ENCODE peak calls at places on chromosomes 5 and 9, in four cellular contexts. B is AG09309; U is CD8-positive, alpha-beta T cell; F is spleen. A is an unnamed sample.

GRCh38 chr5:636951-637350 is 24.8 kb downstream of the CEP72 start:
- DNase-seq in B (no peak), U (no peak), F (peak), A (no peak)

GRCh38 chr5:3186711-3187450 is 408.8 kb upstream of the IRX1 start:
- DNase-seq in B (no peak), U (no peak), F (no peak), A (no peak)

GRCh38 chr5:157266286-157267007 is 524 bp downstream of the CYFIP2 start:
- DNase-seq in B (no peak), U (peak), F (peak), A (no peak)

GRCh38 chr9:70257991-70258691 is 637 bp upstream of the SMC5 start:
- DNase-seq in B (no peak), U (peak), F (peak), A (no peak)

GRCh38 chr9:114339130-114339908 is 9.7 kb downstream of the ORM2 start:
- DNase-seq in B (no peak), U (peak), F (peak), A (peak)

GRCh38 chr5:72955143-72955767 is 586 bp upstream of the FCHO2 start:
- DNase-seq in B (no peak), U (no peak), F (no peak), A (peak)

GRCh38 chr5:163338-163620 is 28.0 kb upstream of the LRRC14B start:
- DNase-seq in B (no peak), U (no peak), F (peak), A (no peak)

GRCh38 chr5:149680810-149681221 is 49.3 kb upstream of the PPARGC1B start:
- DNase-seq in B (no peak), U (no peak), F (peak), A (peak)

GRCh38 chr9:6008169-6008979 is 7.0 kb downstream of the RANBP6 start:
- DNase-seq in B (peak), U (peak), F (peak), A (peak)

GRCh38 chr9:134329886-134330285 is 3.6 kb downstream of the RXRA start:
- DNase-seq in B (no peak), U (no peak), F (no peak), A (peak)

GRCh38 chr5:62603934-62604333 is 25.3 kb downstream of the LRRC70 start:
- DNase-seq in B (no peak), U (no peak), F (no peak), A (no peak)

GRCh38 chr9:127539259-127539981 is 72.7 kb upstream of the STXBP1 start:
- DNase-seq in B (no peak), U (peak), F (no peak), A (no peak)

DNA sequence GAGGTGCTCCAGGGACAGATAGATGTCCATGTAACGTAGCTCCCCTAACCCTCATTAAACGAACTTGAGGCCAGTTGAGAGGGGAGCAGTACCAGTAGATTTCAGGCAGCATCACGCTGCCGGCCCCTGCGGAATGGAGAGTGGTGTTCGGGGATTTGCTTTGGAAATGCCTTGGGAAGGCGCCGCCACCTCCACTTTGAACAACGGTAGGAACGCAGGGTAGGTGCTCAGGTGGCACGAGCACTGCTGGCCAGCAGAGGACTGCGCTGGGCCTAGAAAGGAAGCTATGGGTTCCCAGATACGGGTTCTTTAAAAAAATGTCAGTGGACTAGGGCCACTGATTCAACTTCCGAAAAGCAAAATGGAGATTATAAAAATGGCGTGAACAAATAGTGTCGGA is 271.8 kb downstream of the FANCC start:
- DNase-seq in B (no peak), U (no peak), F (no peak), A (no peak)
- H3K4me3 ChIP-seq in B (peak), U (no peak), F (no peak), A (peak)

DNA sequence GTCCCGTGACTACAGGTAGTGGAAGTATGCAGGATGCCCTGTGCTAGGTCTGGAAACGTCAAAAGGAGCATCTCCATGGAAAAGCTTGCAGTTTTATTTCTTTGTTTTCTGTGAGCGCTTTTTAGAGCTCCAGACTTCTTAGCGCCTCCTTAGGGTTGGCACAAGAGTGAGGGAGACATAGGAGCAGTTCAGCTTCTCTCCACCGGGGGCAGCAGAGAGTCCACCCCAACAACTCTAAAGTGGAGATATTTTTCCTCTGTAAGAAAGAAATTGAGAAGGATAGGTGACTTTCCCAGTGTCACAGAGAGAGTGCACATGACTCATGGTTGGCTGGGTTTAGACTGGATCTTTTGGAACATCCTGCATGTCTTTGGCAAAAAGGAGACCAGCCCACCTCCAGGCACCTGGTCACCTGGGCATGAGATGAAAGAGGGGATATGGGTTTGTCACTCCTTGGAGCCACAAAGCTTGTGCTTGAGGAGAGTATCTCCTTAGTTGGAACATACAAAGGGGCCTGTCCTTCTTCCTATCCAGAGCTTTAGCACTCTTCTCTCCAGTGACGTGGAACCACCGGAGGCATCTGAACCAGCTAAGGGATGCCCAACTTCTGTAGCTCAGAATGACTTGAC is 637.7 kb downstream of the SEMA5A start:
- DNase-seq in B (no peak), U (no peak), F (no peak), A (no peak)
- TF ChIP-seq CTCF in B (peak), U (no peak), F (peak), A (peak)

GRCh38 chr5:96262105-96262504 is 170.9 kb downstream of the PCSK1 start:
- DNase-seq in B (no peak), U (no peak), F (no peak), A (no peak)
- H3K4me3 ChIP-seq in B (no peak), U (no peak), F (no peak), A (no peak)

DNA sequence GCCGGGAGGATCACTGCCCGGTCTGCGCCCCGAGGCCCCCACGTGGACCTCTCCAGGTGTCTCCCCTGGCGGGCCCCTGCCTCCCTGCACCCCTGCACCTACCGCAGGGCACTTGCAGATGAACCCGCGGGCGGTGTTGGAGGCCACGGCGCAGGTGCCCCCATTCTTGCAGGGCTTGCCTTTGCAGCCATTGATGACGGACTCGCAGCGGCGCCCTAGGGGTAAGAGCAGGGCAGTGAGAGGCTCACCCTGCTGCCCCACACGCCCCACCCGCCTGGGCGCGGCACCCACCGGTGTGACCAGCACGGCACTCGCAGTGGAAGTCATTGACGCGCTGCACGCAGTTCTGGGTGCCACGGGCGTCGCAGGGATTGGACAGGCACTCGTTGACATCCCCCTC is 23.6 kb upstream of the SEC16A start:
- DNase-seq in B (no peak), U (no peak), F (no peak), A (no peak)
- TF ChIP-seq CTCF in B (no peak), U (no peak), F (no peak), A (no peak)

A was measured in psoas muscle.